ENCODE peak calls at places on chromosomes 13 and 19, in five cellular contexts. I, F, A, G and E are unnamed samples.

GRCh38 chr19:10812902-10813404 is 23.1 kb downstream of the TMED1 start:
- DNase-seq in I (no peak), F (peak; percentile 85), A (peak; percentile 90), G (no peak), E (no peak)

GRCh38 chr19:43820098-43820860 is 6.8 kb upstream of the ZNF283 start:
- DNase-seq in I (peak; percentile 52), F (no peak), A (no peak), G (no peak), E (no peak)

GRCh38 chr19:42092350-42092749 is 16.4 kb downstream of the ZNF574 start:
- DNase-seq in I (no peak), F (no peak), A (no peak), G (peak; percentile 37), E (no peak)

GRCh38 chr19:50759886-50760285 is 10.4 kb upstream of the GPR32 start:
- DNase-seq in I (no peak), F (no peak), A (no peak), G (no peak), E (no peak)

GRCh38 chr19:1746401-1747284 is 6.7 kb upstream of the ONECUT3 start:
- DNase-seq in I (no peak), F (no peak), A (no peak), G (no peak), E (no peak)

GRCh38 chr19:1237754-1238372 is at the start of gene CBARP:
- DNase-seq in I (no peak), F (no peak), A (no peak), G (no peak), E (peak; percentile 78)

GRCh38 chr13:84430015-84430414 is 547.7 kb upstream of the SLITRK1 start:
- DNase-seq in I (no peak), F (no peak), A (no peak), G (no peak), E (no peak)

GRCh38 chr19:12244370-12244769 is 50.3 kb downstream of the ZNF44 start:
- DNase-seq in I (no peak), F (no peak), A (no peak), G (no peak), E (no peak)

GRCh38 chr19:58304748-58305064 is 471 bp upstream of the ERVK3-1 start:
- DNase-seq in I (no peak), F (no peak), A (no peak), G (no peak), E (no peak)

GRCh38 chr19:15280915-15281683 is 48.9 kb upstream of the EPHX3 start:
- DNase-seq in I (peak; percentile 88), F (peak; percentile 86), A (no peak), G (no peak), E (peak; percentile 86)

GRCh38 chr13:20363604-20364003 is 131.5 kb upstream of the GJB6 start:
- DNase-seq in I (no peak), F (no peak), A (no peak), G (no peak), E (no peak)

GRCh38 chr19:11377237-11377636 is 2.8 kb downstream of the SWSAP1 start:
- DNase-seq in I (no peak), F (peak; percentile 84), A (no peak), G (no peak), E (no peak)